ENCODE peak calls at places on chromosomes 5 and 9, in seven cellular contexts. U is HCT116, X is stomach, E is sigmoid colon, M is K562, G is prostate gland, H is breast epithelium. Q is an unnamed sample.

GRCh38 chr5:3428355-3428754 is 167.3 kb upstream of the IRX1 start:
- DNase-seq in U (no peak), X (no peak), E (no peak), M (no peak), G (no peak), H (no peak), Q (no peak)

GRCh38 chr9:97840521-97840920 is 12.5 kb upstream of the FOXE1 start:
- DNase-seq in U (no peak), X (no peak), E (no peak), M (no peak), G (no peak), H (no peak), Q (no peak)

GRCh38 chr5:79346420-79346824 is 110.5 kb downstream of the JMY start:
- DNase-seq in U (peak; percentile 56), X (no peak), E (no peak), M (peak; percentile 65), G (no peak), H (no peak), Q (no peak)

GRCh38 chr5:154385236-154385512 is 60.6 kb upstream of the SAP30L start:
- DNase-seq in U (no peak), X (no peak), E (no peak), M (no peak), G (no peak), H (no peak), Q (no peak)

GRCh38 chr9:37902804-37903580 is 935 bp downstream of the SLC25A51 start:
- DNase-seq in U (no peak), X (no peak), E (no peak), M (peak; percentile 69), G (no peak), H (no peak), Q (no peak)

GRCh38 chr5:78467744-78468357 is 107.4 kb downstream of the SCAMP1 start:
- DNase-seq in U (no peak), X (no peak), E (no peak), M (peak; percentile 44), G (no peak), H (no peak), Q (no peak)

GRCh38 chr9:35661756-35662350 is 3.1 kb downstream of the ARHGEF39 start:
- DNase-seq in U (no peak), X (no peak), E (no peak), M (no peak), G (no peak), H (no peak), Q (no peak)

GRCh38 chr9:18614116-18614515 is 140.2 kb downstream of the ADAMTSL1 start:
- DNase-seq in U (no peak), X (no peak), E (no peak), M (no peak), G (no peak), H (no peak), Q (no peak)

GRCh38 chr9:95495988-95496387 is 20.8 kb downstream of the PTCH1 start:
- DNase-seq in U (no peak), X (no peak), E (no peak), M (no peak), G (no peak), H (no peak), Q (no peak)

GRCh38 chr9:137045294-137046093 is 483 bp downstream of the NPDC1 start:
- DNase-seq in U (no peak), X (no peak), E (no peak), M (no peak), G (no peak), H (no peak), Q (no peak)

GRCh38 chr5:73957397-73958001 is 331.5 kb downstream of the ARHGEF28 start:
- DNase-seq in U (no peak), X (no peak), E (no peak), M (no peak), G (no peak), H (no peak), Q (no peak)

GRCh38 chr9:131334568-131335105 is 45.1 kb downstream of the PLPP7 start:
- DNase-seq in U (no peak), X (no peak), E (peak; percentile 64), M (no peak), G (no peak), H (no peak), Q (no peak)

GRCh38 chr9:94860678-94861588 is 134.4 kb downstream of the AOPEP start:
- DNase-seq in U (no peak), X (peak; percentile 34), E (no peak), M (no peak), G (no peak), H (no peak), Q (no peak)

GRCh38 chr9:1005043-1005667 is 28.7 kb downstream of the DMRT3 start:
- DNase-seq in U (peak; percentile 24), X (no peak), E (no peak), M (peak; percentile 36), G (no peak), H (no peak), Q (no peak)

GRCh38 chr5:95669540-95669939 is 13.3 kb downstream of the SPATA9 start:
- DNase-seq in U (no peak), X (peak; percentile 26), E (peak; percentile 96), M (peak; percentile 75), G (peak; percentile 7), H (peak; percentile 38), Q (no peak)
- TF ChIP-seq POLR2AphosphoS5 in U (no peak), X (peak; percentile 85), E (peak; percentile 77), M (no peak), G (peak; percentile 68), H (peak; percentile 53), Q (no peak)

GRCh38 chr5:95759634-95760033 is 28.5 kb downstream of the RHOBTB3 start:
- DNase-seq in U (no peak), X (no peak), E (no peak), M (no peak), G (peak; percentile 59), H (no peak), Q (no peak)
- H3K27ac ChIP-seq in U (no peak overlapping the region), X (no peak overlapping the region), E (peak overlapping the region; percentile 61), M (no peak overlapping the region), G (peak overlapping the region; percentile 82), H (peak overlapping the region; percentile 26), Q (peak overlapping the region; percentile 74)

GRCh38 chr9:91158946-91159345 is 202.8 kb downstream of the AUH start:
- DNase-seq in U (no peak), X (no peak), E (no peak), M (no peak), G (no peak), H (no peak), Q (no peak)

GRCh38 chr9:91160599-91161464 is 200.9 kb downstream of the AUH start:
- DNase-seq in U (no peak), X (no peak), E (no peak), M (no peak), G (no peak), H (peak; percentile 13), Q (no peak)

GRCh38 chr9:91160181-91160580 is 201.5 kb downstream of the AUH start:
- DNase-seq in U (no peak), X (no peak), E (no peak), M (no peak), G (no peak), H (no peak), Q (no peak)

GRCh38 chr9:91157891-91158660 is 203.6 kb downstream of the AUH start:
- DNase-seq in U (no peak), X (no peak), E (no peak), M (no peak), G (no peak), H (no peak), Q (no peak)

GRCh38 chr9:91159664-91160121 is 202.0 kb downstream of the AUH start:
- DNase-seq in U (no peak), X (peak; percentile 41), E (peak; percentile 82), M (no peak), G (no peak), H (peak; percentile 28), Q (peak; percentile 80)
- TF ChIP-seq POLR2A in U (no peak), X (no peak), E (no peak), M (no peak), G (no peak), H (no peak), Q (no peak)

GRCh38 chr5:181281077-181281983 is 20.4 kb upstream of the TRIM52 start:
- DNase-seq in U (no peak), X (no peak), E (no peak), M (peak; percentile 96), G (no peak), H (no peak), Q (no peak)
- TF ChIP-seq POLR2AphosphoS5 in U (no peak), X (no peak), E (no peak), M (peak; percentile 87), G (no peak), H (no peak), Q (no peak)

GRCh38 chr5:175684931-175685330 is 27.1 kb downstream of the HRH2 start:
- DNase-seq in U (no peak), X (no peak), E (no peak), M (no peak), G (no peak), H (no peak), Q (no peak)

GRCh38 chr5:175685701-175686350 is 28.0 kb downstream of the HRH2 start:
- DNase-seq in U (no peak), X (no peak), E (peak; percentile 47), M (no peak), G (no peak), H (no peak), Q (no peak)

GRCh38 chr5:175686826-175687225 is 29.0 kb downstream of the HRH2 start:
- DNase-seq in U (no peak), X (no peak), E (no peak), M (no peak), G (no peak), H (no peak), Q (no peak)

GRCh38 chr5:175687231-175687701 is 29.4 kb downstream of the HRH2 start:
- DNase-seq in U (no peak), X (peak; percentile 92), E (peak; percentile 61), M (no peak), G (no peak), H (no peak), Q (no peak)

DNA sequence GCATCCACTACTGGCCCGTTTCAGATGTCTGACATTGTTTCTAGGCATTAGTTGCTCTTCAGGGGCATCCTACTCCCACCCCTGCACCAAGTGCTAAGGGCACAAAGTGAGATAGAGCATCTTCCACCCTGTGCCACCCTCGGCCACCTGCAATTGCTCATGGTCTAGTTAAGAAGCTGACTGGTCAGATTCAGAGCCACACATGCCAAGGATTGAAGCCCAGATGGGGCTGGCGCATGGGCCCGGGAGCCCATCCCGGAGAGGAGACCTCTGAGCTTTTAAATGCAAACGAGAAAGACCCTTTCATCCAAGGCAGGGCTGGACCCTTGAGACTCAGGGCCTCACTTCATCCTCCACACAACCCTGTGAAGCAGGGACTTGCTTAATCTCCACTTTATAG is 28.5 kb downstream of the HRH2 start:
- DNase-seq in U (no peak), X (no peak), E (peak; percentile 45), M (no peak), G (no peak), H (no peak), Q (peak; percentile 27)
- H3K27ac ChIP-seq in U (no peak overlapping the region), X (peak overlapping the region; percentile 81), E (no peak overlapping the region), M (no peak overlapping the region), G (no peak overlapping the region), H (no peak overlapping the region), Q (no peak overlapping the region)

DNA sequence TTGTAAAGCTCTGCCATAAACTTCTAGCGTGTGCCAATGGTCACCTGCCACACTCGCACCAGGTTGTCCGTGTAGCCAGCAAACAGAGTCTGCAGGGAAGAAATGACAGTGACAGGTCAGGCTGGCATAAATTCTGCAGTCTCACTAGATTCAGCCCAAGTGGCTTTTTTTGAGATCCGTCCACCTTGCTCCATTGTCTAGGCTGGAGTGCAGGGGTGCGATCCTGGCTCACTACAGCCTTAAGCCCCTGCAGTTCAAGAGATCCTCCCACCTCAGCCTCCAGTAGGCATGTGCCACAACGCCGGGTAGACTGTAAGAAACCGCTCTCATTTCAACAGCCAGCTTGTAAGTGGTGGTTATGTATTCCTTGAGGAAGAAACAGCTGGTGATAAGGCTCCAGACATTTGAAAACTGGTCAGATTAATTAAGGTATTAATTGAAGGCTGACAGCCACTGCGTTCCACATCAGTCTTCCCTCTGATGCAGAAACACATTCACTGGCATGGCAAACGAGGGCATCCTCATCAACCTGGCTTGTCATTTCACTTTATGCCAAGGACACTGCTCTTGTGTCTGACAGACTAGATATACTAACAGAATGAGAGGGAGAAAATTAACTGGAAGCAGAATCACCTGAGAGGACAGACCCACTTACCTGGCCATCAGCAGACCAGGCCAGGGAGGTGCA is 6.6 kb downstream of the RACK1 start:
- DNase-seq in U (no peak), X (no peak), E (no peak), M (no peak), G (no peak), H (no peak), Q (no peak)
- TF ChIP-seq POLR2A in U (no peak), X (no peak), E (no peak), M (peak; percentile 52), G (no peak), H (no peak), Q (no peak)